ENCODE peak calls at places on chromosomes 6 and 20, in six cellular contexts. A, J, N, X, W and I are unnamed samples.

GRCh38 chr6:79468116-79468515 is 69.1 kb downstream of the LCA5 start:
- DNase-seq in A (no peak), J (no peak), N (no peak), X (no peak), W (no peak), I (no peak)

GRCh38 chr6:105815657-105816555 is 270.2 kb upstream of the PRDM1 start:
- DNase-seq in A (no peak), J (no peak), N (no peak), X (no peak), W (no peak), I (no peak)

GRCh38 chr20:44728835-44729342 is 13.7 kb downstream of the CCN5 start:
- DNase-seq in A (peak), J (no peak), N (no peak), X (no peak), W (no peak), I (peak)

GRCh38 chr6:95280690-95281273 is 296.6 kb upstream of the MANEA start:
- DNase-seq in A (peak), J (no peak), N (no peak), X (no peak), W (peak), I (peak)

GRCh38 chr6:97668716-97669115 is 385.7 kb upstream of the MMS22L start:
- DNase-seq in A (no peak), J (peak), N (no peak), X (no peak), W (no peak), I (no peak)

GRCh38 chr20:50992733-50993457 is 30.0 kb downstream of the KCNG1 start:
- DNase-seq in A (peak), J (peak), N (peak), X (peak), W (peak), I (peak)

GRCh38 chr6:38404900-38405556 is 234.7 kb downstream of the BTBD9 start:
- DNase-seq in A (peak), J (no peak), N (no peak), X (peak), W (no peak), I (no peak)

GRCh38 chr6:158789115-158789917 is 29.9 kb downstream of the EZR start:
- DNase-seq in A (no peak), J (no peak), N (no peak), X (no peak), W (no peak), I (no peak)

GRCh38 chr20:10897341-10897740 is 223.5 kb upstream of the JAG1 start:
- DNase-seq in A (no peak), J (no peak), N (no peak), X (no peak), W (no peak), I (no peak)

GRCh38 chr6:6694825-6695710 is 106.5 kb downstream of the LY86 start:
- DNase-seq in A (no peak), J (no peak), N (peak), X (no peak), W (peak), I (no peak)

GRCh38 chr6:128518531-128519131 is 1.8 kb downstream of the PTPRK start:
- DNase-seq in A (no peak), J (no peak), N (no peak), X (no peak), W (no peak), I (no peak)

GRCh38 chr6:70738028-70738427 is 70.3 kb downstream of the SMAP1 start:
- DNase-seq in A (no peak), J (no peak), N (no peak), X (no peak), W (no peak), I (no peak)

GRCh38 chr20:39795401-39796272 is 833.5 kb downstream of the DHX35 start:
- DNase-seq in A (no peak), J (no peak), N (no peak), X (no peak), W (no peak), I (no peak)

GRCh38 chr20:36113566-36114247 is 40.8 kb upstream of the EPB41L1 start:
- DNase-seq in A (no peak), J (peak), N (no peak), X (no peak), W (no peak), I (no peak)

GRCh38 chr6:28315628-28316027 is 20.3 kb downstream of the ZSCAN31 start:
- DNase-seq in A (no peak), J (no peak), N (no peak), X (no peak), W (no peak), I (peak)

GRCh38 chr6:151757506-151757955 is 50.0 kb upstream of the ESR1 start:
- DNase-seq in A (no peak), J (peak), N (no peak), X (peak), W (no peak), I (no peak)

GRCh38 chr6:156189195-156189594 is 588.0 kb upstream of the ARID1B start:
- DNase-seq in A (no peak), J (no peak), N (no peak), X (no peak), W (no peak), I (no peak)

GRCh38 chr20:57434390-57434700 is 43.1 kb downstream of the RBM38 start:
- DNase-seq in A (no peak), J (no peak), N (no peak), X (no peak), W (no peak), I (no peak)

GRCh38 chr6:167661456-167662103 is 165.1 kb upstream of the AFDN start:
- DNase-seq in A (no peak), J (no peak), N (no peak), X (no peak), W (no peak), I (no peak)

GRCh38 chr6:21769405-21769851 is 175.9 kb downstream of the SOX4 start:
- DNase-seq in A (no peak), J (no peak), N (no peak), X (no peak), W (no peak), I (no peak)

GRCh38 chr20:2922957-2923356 is 49.7 kb downstream of the PTPRA start:
- DNase-seq in A (no peak), J (no peak), N (no peak), X (no peak), W (no peak), I (no peak)

DNA sequence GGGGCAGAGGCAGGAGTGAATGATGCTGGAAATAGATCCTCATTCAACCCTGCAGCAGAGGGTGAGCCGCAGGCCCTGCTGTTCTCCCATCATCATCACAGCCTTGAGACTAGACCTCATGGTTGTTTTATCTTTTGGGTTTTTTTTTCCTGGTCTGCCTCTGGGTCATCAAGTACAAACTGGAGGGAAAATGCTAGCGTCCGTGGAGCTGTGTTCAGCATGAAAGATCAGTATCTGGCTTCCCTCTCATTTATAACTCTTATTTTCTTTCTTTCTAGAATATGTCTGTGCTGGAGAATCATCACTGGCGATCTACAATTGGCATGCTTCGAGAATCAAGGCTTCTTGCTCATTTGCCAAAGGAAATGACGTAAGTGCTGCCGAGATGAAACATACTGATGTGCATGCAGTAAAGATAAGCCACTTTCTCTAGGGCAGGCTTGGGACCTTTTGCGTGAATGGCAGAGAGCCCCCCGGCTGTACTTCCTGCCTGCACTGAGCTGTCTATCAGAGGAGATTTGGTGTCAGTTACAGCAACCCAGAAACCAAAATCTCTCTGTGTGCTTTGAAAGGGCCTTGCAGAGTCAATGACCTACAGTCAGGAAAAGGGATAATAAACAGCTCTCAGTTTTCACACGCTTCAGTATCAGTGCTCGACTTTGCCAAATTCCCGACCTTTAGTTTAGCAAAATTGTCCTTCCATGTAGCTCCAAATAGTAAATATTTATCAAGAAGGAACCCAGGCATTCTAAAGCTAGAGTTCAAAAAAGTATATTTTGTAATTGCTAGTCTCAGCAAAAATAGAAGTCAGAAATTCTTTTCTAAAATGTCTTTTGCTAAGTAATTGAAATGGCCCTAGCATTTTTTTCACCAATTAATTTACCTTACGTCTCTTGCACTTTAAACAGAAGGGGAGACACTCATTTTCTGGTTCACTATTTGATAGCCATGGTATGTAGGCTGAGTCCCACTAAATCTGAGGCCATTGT is 76.3 kb downstream of the MTFR2 start:
- DNase-seq in A (no peak), J (no peak), N (no peak), X (no peak), W (no peak), I (peak)
- TF ChIP-seq CHD2 in A (no peak), J (no peak), N (no peak), X (no peak), W (no peak), I (peak)

GRCh38 chr20:24811020-24811419 is 138.0 kb upstream of the CST7 start:
- DNase-seq in A (no peak), J (no peak), N (no peak), X (no peak), W (no peak), I (no peak)
- TF ChIP-seq CHD2 in A (no peak), J (no peak), N (no peak), X (no peak), W (no peak), I (no peak)

GRCh38 chr6:107701231-107701630 is 122.9 kb downstream of the SCML4 start:
- DNase-seq in A (no peak), J (no peak), N (no peak), X (no peak), W (no peak), I (no peak)
- TF ChIP-seq CHD2 in A (no peak), J (no peak), N (no peak), X (no peak), W (no peak), I (no peak)

DNA sequence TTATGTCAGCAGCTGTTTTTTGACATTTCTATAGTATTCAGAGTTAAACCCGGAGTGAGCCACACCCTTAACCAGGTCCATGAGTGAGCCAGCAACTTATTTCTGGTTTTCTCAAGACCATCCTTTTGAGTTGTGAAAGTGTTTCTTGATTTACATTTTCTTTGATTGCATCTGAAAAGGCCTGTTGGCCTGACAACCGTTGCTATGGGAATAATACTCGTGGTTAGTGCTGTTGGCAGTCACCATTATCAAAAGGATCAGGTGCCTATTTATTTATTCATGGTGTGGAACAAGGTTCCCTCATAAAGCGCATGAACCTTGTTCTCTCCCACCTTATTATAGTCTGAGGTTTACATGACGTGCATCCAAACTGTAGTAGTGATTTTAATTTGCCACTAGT is 91.2 kb downstream of the DTD1 start:
- DNase-seq in A (peak), J (no peak), N (no peak), X (no peak), W (no peak), I (no peak)
- TF ChIP-seq CHD2 in A (no peak), J (no peak), N (no peak), X (no peak), W (no peak), I (no peak)

GRCh38 chr6:145815875-145816274 is 1.3 kb upstream of the FBXO30 start:
- DNase-seq in A (no peak), J (no peak), N (no peak), X (no peak), W (no peak), I (peak)
- TF ChIP-seq CHD2 in A (no peak), J (no peak), N (no peak), X (no peak), W (no peak), I (no peak)

DNA sequence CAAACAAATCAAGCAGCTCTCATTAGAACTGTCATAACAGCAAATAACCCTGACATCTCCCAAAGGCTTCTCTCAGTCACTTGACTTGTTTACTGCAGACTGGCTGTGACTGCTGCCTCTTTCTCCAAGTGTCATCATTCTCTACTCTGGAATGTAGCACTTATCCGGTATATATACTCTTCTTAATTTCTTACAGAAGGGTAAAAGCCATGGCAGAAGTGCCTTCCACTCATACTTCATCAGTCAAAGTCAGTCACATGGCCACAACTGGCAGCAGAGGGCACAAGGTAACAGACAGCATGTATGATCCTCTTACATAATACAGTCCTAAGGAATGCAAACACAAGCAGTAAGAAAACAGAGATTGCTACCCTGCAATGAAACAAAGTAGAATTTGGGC is 9.3 kb downstream of the NAPB start:
- DNase-seq in A (peak), J (no peak), N (no peak), X (peak), W (no peak), I (no peak)
- TF ChIP-seq CHD2 in A (no peak), J (no peak), N (no peak), X (no peak), W (no peak), I (no peak)